ENCODE peak calls at places on chromosomes 12 and 14, in four cellular contexts. One of them, this sample, is unnamed.

GRCh38 chr14:99666533-99666932 is 17.6 kb upstream of the CYP46A1 start:
- DNase-seq in kidney: peak
- DNase-seq in colonic mucosa: no peak
- DNase-seq in mammary epithelial cell: no peak
- DNase-seq in this sample: no peak

GRCh38 chr12:70733385-70733784 is 96.2 kb upstream of the PTPRB start:
- DNase-seq in kidney: no peak
- DNase-seq in colonic mucosa: peak
- DNase-seq in mammary epithelial cell: peak
- DNase-seq in this sample: peak

GRCh38 chr12:94616217-94616729 is 34.1 kb downstream of the TMCC3 start:
- DNase-seq in kidney: no peak
- DNase-seq in colonic mucosa: peak
- DNase-seq in mammary epithelial cell: peak
- DNase-seq in this sample: peak

GRCh38 chr12:83074495-83074894 is 387.8 kb downstream of the TMTC2 start:
- DNase-seq in kidney: no peak
- DNase-seq in colonic mucosa: no peak
- DNase-seq in mammary epithelial cell: no peak
- DNase-seq in this sample: no peak

GRCh38 chr12:132311201-132311915 is 18.0 kb downstream of the GALNT9 start:
- DNase-seq in kidney: peak
- DNase-seq in colonic mucosa: no peak
- DNase-seq in mammary epithelial cell: no peak
- DNase-seq in this sample: no peak

GRCh38 chr12:79983969-79984629 is 49.2 kb upstream of the PPP1R12A start:
- DNase-seq in kidney: no peak
- DNase-seq in colonic mucosa: no peak
- DNase-seq in mammary epithelial cell: peak
- DNase-seq in this sample: no peak

GRCh38 chr12:89883630-89884364 is 175.2 kb upstream of the ATP2B1 start:
- DNase-seq in kidney: no peak
- DNase-seq in colonic mucosa: no peak
- DNase-seq in mammary epithelial cell: peak
- DNase-seq in this sample: peak

GRCh38 chr12:54377797-54378515 is 6.6 kb downstream of the ZNF385A start:
- DNase-seq in kidney: no peak
- DNase-seq in colonic mucosa: no peak
- DNase-seq in mammary epithelial cell: no peak
- DNase-seq in this sample: no peak

GRCh38 chr12:69901141-69901900 is 76.3 kb downstream of the MYRFL start:
- DNase-seq in kidney: no peak
- DNase-seq in colonic mucosa: no peak
- DNase-seq in mammary epithelial cell: peak
- DNase-seq in this sample: no peak

GRCh38 chr14:91890291-91890749 is 23.0 kb upstream of the TC2N start:
- DNase-seq in kidney: peak
- DNase-seq in colonic mucosa: no peak
- DNase-seq in mammary epithelial cell: no peak
- DNase-seq in this sample: no peak

GRCh38 chr12:131720921-131721320 is 10.0 kb downstream of the SFSWAP start:
- DNase-seq in kidney: no peak
- DNase-seq in colonic mucosa: no peak
- DNase-seq in mammary epithelial cell: peak
- DNase-seq in this sample: peak

GRCh38 chr14:81319314-81319713 is 80.8 kb downstream of the STON2 start:
- DNase-seq in kidney: no peak
- DNase-seq in colonic mucosa: no peak
- DNase-seq in mammary epithelial cell: no peak
- DNase-seq in this sample: peak

GRCh38 chr14:29580763-29581162 is 346.9 kb downstream of the PRKD1 start:
- DNase-seq in kidney: no peak
- DNase-seq in colonic mucosa: no peak
- DNase-seq in mammary epithelial cell: no peak
- DNase-seq in this sample: no peak

GRCh38 chr14:35727764-35728163 is 81.3 kb downstream of the RALGAPA1 start:
- DNase-seq in kidney: no peak
- DNase-seq in colonic mucosa: no peak
- DNase-seq in mammary epithelial cell: no peak
- DNase-seq in this sample: no peak

GRCh38 chr12:15152456-15152855 is 68.8 kb downstream of the RERG start:
- DNase-seq in kidney: no peak
- DNase-seq in colonic mucosa: no peak
- DNase-seq in mammary epithelial cell: no peak
- DNase-seq in this sample: no peak

GRCh38 chr14:45048385-45048784 is 35.5 kb upstream of the PRPF39 start:
- DNase-seq in kidney: no peak
- DNase-seq in colonic mucosa: no peak
- DNase-seq in mammary epithelial cell: peak
- DNase-seq in this sample: no peak

GRCh38 chr14:85574849-85575616 is 45.1 kb downstream of the FLRT2 start:
- DNase-seq in kidney: no peak
- DNase-seq in colonic mucosa: no peak
- DNase-seq in mammary epithelial cell: no peak
- DNase-seq in this sample: peak

GRCh38 chr14:37088816-37089215 is 83.6 kb downstream of the SLC25A21 start:
- DNase-seq in kidney: no peak
- DNase-seq in colonic mucosa: no peak
- DNase-seq in mammary epithelial cell: no peak
- DNase-seq in this sample: no peak

GRCh38 chr14:72513994-72514659 is 379.8 kb downstream of the DPF3 start:
- DNase-seq in kidney: no peak
- DNase-seq in colonic mucosa: no peak
- DNase-seq in mammary epithelial cell: peak
- DNase-seq in this sample: peak

GRCh38 chr12:95789126-95790024 is 1.2 kb downstream of the NTN4 start:
- DNase-seq in kidney: peak
- DNase-seq in colonic mucosa: peak
- DNase-seq in mammary epithelial cell: peak
- DNase-seq in this sample: peak

GRCh38 chr14:92105073-92105844 is 1.1 kb downstream of the ATXN3 start:
- DNase-seq in kidney: no peak
- DNase-seq in colonic mucosa: no peak
- DNase-seq in mammary epithelial cell: peak
- DNase-seq in this sample: no peak

GRCh38 chr14:83909507-83909906 is 1620.4 kb upstream of the FLRT2 start:
- DNase-seq in kidney: no peak
- DNase-seq in colonic mucosa: no peak
- DNase-seq in mammary epithelial cell: no peak
- DNase-seq in this sample: no peak

GRCh38 chr12:46518729-46519128 is 146.2 kb upstream of the SLC38A2 start:
- DNase-seq in kidney: no peak
- DNase-seq in colonic mucosa: no peak
- DNase-seq in mammary epithelial cell: no peak
- DNase-seq in this sample: no peak

GRCh38 chr14:89186850-89187376 is 230.1 kb downstream of the FOXN3 start:
- DNase-seq in kidney: no peak
- DNase-seq in colonic mucosa: no peak
- DNase-seq in mammary epithelial cell: no peak
- DNase-seq in this sample: no peak

GRCh38 chr12:127811988-127812387 is 455.0 kb upstream of the TMEM132C start:
- DNase-seq in kidney: no peak
- DNase-seq in colonic mucosa: peak
- DNase-seq in mammary epithelial cell: no peak
- DNase-seq in this sample: peak

GRCh38 chr14:100144996-100145646 is 14.3 kb downstream of the DEGS2 start:
- DNase-seq in kidney: no peak
- DNase-seq in colonic mucosa: peak
- DNase-seq in mammary epithelial cell: no peak
- DNase-seq in this sample: no peak

GRCh38 chr14:23648764-23649460 is 12.7 kb downstream of the DHRS2 start:
- DNase-seq in kidney: no peak
- DNase-seq in colonic mucosa: no peak
- DNase-seq in mammary epithelial cell: no peak
- DNase-seq in this sample: no peak

GRCh38 chr14:106518054-106518943 is 991.9 kb downstream of the TMEM121 start:
- DNase-seq in kidney: no peak
- DNase-seq in colonic mucosa: peak
- DNase-seq in mammary epithelial cell: no peak
- DNase-seq in this sample: no peak
- TF ChIP-seq CTCF in kidney: no peak
- TF ChIP-seq CTCF in colonic mucosa: peak
- TF ChIP-seq CTCF in mammary epithelial cell: no peak
- TF ChIP-seq CTCF in this sample: no peak

GRCh38 chr12:92706594-92706993 is 3.8 kb downstream of the PLEKHG7 start:
- DNase-seq in kidney: peak
- DNase-seq in colonic mucosa: no peak
- DNase-seq in mammary epithelial cell: no peak
- DNase-seq in this sample: no peak
- H3K9ac ChIP-seq in kidney: no peak
- H3K9ac ChIP-seq in colonic mucosa: no peak
- H3K9ac ChIP-seq in mammary epithelial cell: no peak
- H3K9ac ChIP-seq in this sample: no peak

DNA sequence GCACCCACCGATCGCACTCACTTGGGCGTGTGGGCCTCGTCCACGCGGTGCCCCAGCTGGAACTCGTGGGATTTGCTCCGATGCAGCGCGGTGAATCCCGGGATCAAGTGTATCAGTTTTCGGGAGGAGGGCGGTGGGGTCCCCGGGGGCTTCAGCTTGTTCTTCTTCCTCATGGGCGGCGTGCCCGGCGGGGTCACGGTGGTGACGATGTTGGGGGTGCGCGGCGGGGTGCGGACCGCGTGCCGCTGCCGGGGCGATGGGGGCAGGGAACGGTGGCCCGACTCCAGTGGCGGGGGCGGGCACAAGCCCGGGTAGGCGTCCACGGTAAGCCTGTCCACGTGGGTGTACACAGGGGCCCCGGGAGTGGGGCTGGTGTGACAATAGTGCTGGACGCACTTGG is 207.8 kb downstream of the KSR2 start:
- DNase-seq in kidney: peak
- DNase-seq in colonic mucosa: no peak
- DNase-seq in mammary epithelial cell: no peak
- DNase-seq in this sample: peak
- TF ChIP-seq CTCF in kidney: no peak
- TF ChIP-seq CTCF in colonic mucosa: no peak
- TF ChIP-seq CTCF in mammary epithelial cell: no peak
- TF ChIP-seq CTCF in this sample: no peak

DNA sequence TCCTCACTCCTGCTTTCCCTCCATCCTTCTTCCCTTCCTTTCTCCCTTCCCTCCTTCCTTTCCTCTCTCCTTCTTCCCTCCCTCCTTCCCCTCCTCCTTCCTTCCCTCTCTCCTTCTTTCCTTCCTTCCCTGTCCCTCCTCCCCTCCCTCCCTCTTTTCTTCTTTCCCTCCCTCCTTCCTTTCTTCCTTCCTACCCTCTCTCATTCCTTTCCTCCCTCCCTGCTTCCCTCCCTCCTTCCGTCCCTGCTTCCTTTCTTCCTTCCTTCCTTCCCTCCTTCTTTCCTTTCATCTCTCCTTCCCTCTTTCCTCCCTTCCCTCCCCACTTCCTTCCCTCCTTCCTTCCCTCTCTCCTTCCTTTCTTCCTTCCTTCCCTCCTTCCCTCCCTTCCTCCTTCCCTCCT is 39.0 kb downstream of the NOS1 start:
- DNase-seq in kidney: no peak
- DNase-seq in colonic mucosa: no peak
- DNase-seq in mammary epithelial cell: no peak
- DNase-seq in this sample: no peak
- H3K9ac ChIP-seq in kidney: no peak
- H3K9ac ChIP-seq in colonic mucosa: no peak
- H3K9ac ChIP-seq in mammary epithelial cell: no peak
- H3K9ac ChIP-seq in this sample: no peak

GRCh38 chr12:3176754-3177153 is 99.6 kb downstream of the TSPAN9 start:
- DNase-seq in kidney: peak
- DNase-seq in colonic mucosa: no peak
- DNase-seq in mammary epithelial cell: no peak
- DNase-seq in this sample: no peak
- TF ChIP-seq CTCF in kidney: no peak
- TF ChIP-seq CTCF in colonic mucosa: no peak
- TF ChIP-seq CTCF in mammary epithelial cell: no peak
- TF ChIP-seq CTCF in this sample: no peak

GRCh38 chr12:124543052-124543590 is 24.3 kb downstream of the NCOR2 start:
- DNase-seq in kidney: peak
- DNase-seq in colonic mucosa: no peak
- DNase-seq in mammary epithelial cell: no peak
- DNase-seq in this sample: no peak
- H3K9ac ChIP-seq in kidney: peak
- H3K9ac ChIP-seq in colonic mucosa: peak
- H3K9ac ChIP-seq in mammary epithelial cell: no peak
- H3K9ac ChIP-seq in this sample: peak

This sample was measured in endodermal cell.